ENCODE peak calls at places on chromosome 1, in four cellular contexts. C is astrocyte of the spinal cord; P is CD8-positive, alpha-beta T cell; T is cardiac muscle cell. N is an unnamed sample.

GRCh38 chr1:119718969-119719368 is 7.2 kb downstream of the PHGDH start:
- DNase-seq in C (no peak), T (no peak), P (no peak), N (no peak)

GRCh38 chr1:179807691-179808485 is 64.8 kb downstream of the FAM163A start:
- DNase-seq in P (no peak), T (peak; percentile 97), C (peak; percentile 67), N (peak; percentile 98)

GRCh38 chr1:162471290-162471853 is 26.2 kb upstream of the UHMK1 start:
- DNase-seq in T (no peak), C (no peak), P (no peak), N (no peak)

GRCh38 chr1:204578867-204579664 is 62.9 kb downstream of the MDM4 start:
- DNase-seq in C (no peak), P (no peak), T (peak; percentile 69), N (peak; percentile 20)

GRCh38 chr1:24673336-24673735 is 30.2 kb downstream of the SRRM1 start:
- DNase-seq in T (no peak), P (no peak), C (peak; percentile 16), N (no peak)

GRCh38 chr1:67347688-67348472 is 40.2 kb downstream of the IL12RB2 start:
- DNase-seq in T (peak; percentile 64), P (no peak), C (peak; percentile 85), N (peak; percentile 61)

GRCh38 chr1:202037706-202038296 is 27.4 kb downstream of the ELF3 start:
- DNase-seq in C (no peak), T (peak; percentile 66), P (no peak), N (peak; percentile 67)

GRCh38 chr1:150141452-150141851 is 8.3 kb upstream of the PLEKHO1 start:
- DNase-seq in C (no peak), P (no peak), T (no peak), N (no peak)

GRCh38 chr1:201717286-201717685 is 111.7 kb upstream of the IPO9 start:
- DNase-seq in P (no peak), C (no peak), T (no peak), N (no peak)

GRCh38 chr1:45381243-45381642 is 41.0 kb upstream of the MUTYH start:
- DNase-seq in C (no peak), P (no peak), T (peak; percentile 33), N (no peak)

GRCh38 chr1:198936371-198937083 is 297.7 kb downstream of the PTPRC start:
- DNase-seq in P (no peak), T (peak; percentile 61), C (peak; percentile 65), N (peak; percentile 43)

GRCh38 chr1:112304151-112304550 is 91.9 kb upstream of the CTTNBP2NL start:
- DNase-seq in T (no peak), C (no peak), P (no peak), N (peak; percentile 3)

GRCh38 chr1:236930503-236930902 is 73.7 kb downstream of the MT1HL1 start:
- DNase-seq in T (no peak), P (no peak), C (no peak), N (no peak)

GRCh38 chr1:5254975-5255374 is 600.6 kb downstream of the AJAP1 start:
- DNase-seq in T (no peak), P (no peak), C (no peak), N (no peak)

GRCh38 chr1:32742132-32742947 is 39.8 kb upstream of the SYNC start:
- DNase-seq in P (no peak), C (no peak), T (no peak), N (no peak)

GRCh38 chr1:89802036-89802435 is 18.8 kb upstream of the LRRC8D start:
- DNase-seq in T (no peak), C (no peak), P (no peak), N (no peak)

DNA sequence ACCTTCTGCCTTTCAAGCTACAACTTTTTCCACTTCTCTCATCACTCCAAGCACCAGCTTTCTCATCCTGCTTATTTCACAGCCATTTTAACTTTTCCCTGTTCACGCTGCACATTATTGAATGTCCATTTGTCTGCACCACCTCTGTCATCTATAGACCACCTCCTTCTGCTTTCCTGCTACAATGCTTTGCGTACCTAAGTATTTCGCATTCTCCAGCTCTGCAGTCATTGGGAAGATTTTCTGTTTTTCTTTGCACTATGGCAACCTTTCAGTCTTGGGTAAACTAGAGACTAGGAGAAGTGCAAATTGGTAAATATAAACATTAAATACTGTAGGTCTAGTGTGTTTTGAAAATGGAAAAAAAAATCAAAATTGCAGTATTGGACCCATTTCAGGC is 820 bp downstream of the CCDC30 start:
- DNase-seq in P (no peak), T (no peak), C (no peak), N (no peak)
- H3K4me3 ChIP-seq in P (no peak overlapping the region), T (peak overlapping the region; percentile 57), C (peak overlapping the region; percentile 73), N (peak overlapping the region; percentile 79)

GRCh38 chr1:248703674-248704073 is 1.1 kb upstream of the OR14I1 start:
- DNase-seq in T (no peak), P (no peak), C (no peak), N (no peak)
- TF ChIP-seq CTCF in T (no peak), P (no peak), C (no peak), N (no peak)

DNA sequence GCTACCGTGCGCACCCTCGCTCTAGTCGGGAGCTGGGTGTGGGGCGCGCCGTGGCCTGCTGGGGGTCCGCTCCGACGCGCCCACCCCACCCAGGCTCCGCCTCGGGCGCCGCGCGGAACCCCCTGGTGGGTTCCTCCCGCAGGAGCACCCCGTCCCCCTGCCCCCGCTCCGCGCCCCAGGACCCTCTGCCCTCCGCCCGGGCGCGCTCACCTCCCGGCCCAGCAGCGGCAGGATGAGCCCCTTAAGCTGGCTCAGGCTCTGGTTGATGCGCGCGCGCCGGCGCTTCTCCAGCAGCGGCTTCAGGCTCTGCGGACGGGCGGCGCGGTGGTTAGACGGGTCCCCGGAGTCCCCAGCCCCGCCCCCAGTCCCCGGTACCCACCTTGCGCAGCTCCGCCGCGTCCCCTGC is 319 bp downstream of the HES2 start:
- DNase-seq in T (no peak), P (no peak), C (no peak), N (no peak)
- H3K4me3 ChIP-seq in T (peak overlapping the region; percentile 20), P (no peak overlapping the region), C (peak overlapping the region; percentile 3), N (peak overlapping the region; percentile 36)

GRCh38 chr1:184145083-184145482 is 93.6 kb downstream of the TSEN15 start:
- DNase-seq in P (no peak), C (no peak), T (no peak), N (no peak)

GRCh38 chr1:184146202-184146601 is 94.7 kb downstream of the TSEN15 start:
- DNase-seq in P (no peak), T (no peak), C (no peak), N (no peak)

GRCh38 chr1:184141481-184141880 is 90.0 kb downstream of the TSEN15 start:
- DNase-seq in T (no peak), C (no peak), P (no peak), N (no peak)

DNA sequence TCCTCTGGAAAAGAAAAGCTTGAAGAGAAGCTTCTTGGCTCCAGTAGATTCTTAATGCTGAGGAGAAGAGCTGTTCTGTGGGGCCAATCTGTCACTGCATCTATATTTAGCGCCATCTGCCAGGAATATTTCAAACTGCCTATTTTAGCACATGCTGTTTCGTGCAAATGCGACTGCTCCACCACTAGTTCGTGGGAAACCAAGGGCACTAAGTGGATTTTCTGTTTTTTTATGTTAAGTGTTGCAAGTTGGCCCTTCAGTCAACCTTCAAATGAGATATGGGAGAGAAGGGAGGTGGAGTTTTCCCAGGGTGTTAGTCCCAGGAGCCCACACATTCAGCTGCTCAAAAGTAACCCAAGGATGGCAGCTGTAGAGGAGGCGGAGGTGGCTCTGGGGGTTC is 91.9 kb downstream of the TSEN15 start:
- DNase-seq in T (peak; percentile 43), P (no peak), C (no peak), N (peak; percentile 35)
- TF ChIP-seq CTCF in T (no peak), P (no peak), C (no peak), N (peak; percentile 25)

DNA sequence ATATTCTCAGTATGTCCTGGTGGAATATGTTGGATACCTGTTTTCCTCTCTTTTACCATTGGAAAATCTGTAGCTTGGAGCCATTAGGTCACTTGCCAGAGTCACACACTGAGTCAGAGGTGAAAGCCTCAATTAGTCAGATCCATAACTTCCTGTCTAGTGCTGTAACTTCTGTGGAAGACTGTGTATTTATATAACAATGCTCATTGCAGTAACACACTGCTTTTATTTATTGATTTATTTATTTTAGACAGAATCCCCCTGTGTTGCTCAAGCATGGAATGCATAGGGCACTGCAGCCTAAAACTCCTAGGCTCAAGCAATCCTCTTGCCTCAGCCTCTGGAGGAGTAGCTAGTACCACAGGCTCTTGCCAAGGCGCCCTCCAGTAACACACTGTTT is 1.3 kb upstream of the DOCK7 start:
- DNase-seq in T (peak; percentile 57), P (no peak), C (peak; percentile 61), N (peak; percentile 58)
- H3K4me3 ChIP-seq in T (peak overlapping the region; percentile 99), P (no peak overlapping the region), C (no peak overlapping the region), N (peak overlapping the region; percentile 21)

N was measured in fibroblast of villous mesenchyme.